ENCODE peak calls at places on chromosome 13, in nine cellular contexts. O, A, M, K, B, Q, V, L and S are unnamed samples.

GRCh38 chr13:95039415-95039814 is 261.8 kb downstream of the ABCC4 start:
- DNase-seq in B (no peak), V (no peak), M (no peak), Q (no peak), K (no peak), L (no peak), A (no peak), O (no peak), S (no peak)

GRCh38 chr13:30486230-30487074 is 20.7 kb upstream of the HMGB1 start:
- DNase-seq in K (no peak), A (no peak), O (no peak), M (no peak), V (no peak), B (no peak), L (no peak), Q (peak; percentile 15), S (peak; percentile 37)

GRCh38 chr13:44854264-44855060 is 134.8 kb downstream of the NUFIP1 start:
- DNase-seq in Q (peak; percentile 60), O (no peak), M (no peak), L (peak; percentile 95), A (no peak), V (no peak), B (peak; percentile 15), K (no peak), S (no peak)

GRCh38 chr13:49791214-49791752 is 1.2 kb downstream of the KPNA3 start:
- DNase-seq in L (peak; percentile 23), B (peak; percentile 30), O (no peak), K (no peak), M (no peak), V (no peak), A (no peak), Q (peak; percentile 36), S (peak; percentile 36)

GRCh38 chr13:35714588-35714987 is 238.1 kb upstream of the MAB21L1 start:
- DNase-seq in B (no peak), O (no peak), M (no peak), A (no peak), K (no peak), V (no peak), L (no peak), Q (no peak), S (peak; percentile 69)

GRCh38 chr13:89401209-89401810 is 1730.1 kb downstream of the SLITRK5 start:
- DNase-seq in A (no peak), Q (no peak), B (no peak), V (no peak), O (no peak), K (no peak), M (no peak), L (no peak), S (no peak)

GRCh38 chr13:63843766-63844699 is 2428.4 kb upstream of the PCDH20 start:
- DNase-seq in L (no peak), V (no peak), Q (no peak), B (no peak), A (no peak), M (no peak), O (no peak), K (no peak), S (no peak)

GRCh38 chr13:110713981-110714797 is 689 bp downstream of the ING1 start:
- DNase-seq in V (no peak), K (no peak), M (peak; percentile 55), L (no peak), Q (no peak), A (peak; percentile 53), O (peak; percentile 60), B (peak; percentile 70), S (peak; percentile 41)

GRCh38 chr13:84983321-84983720 is 815.9 kb downstream of the SLITRK6 start:
- DNase-seq in L (no peak), O (no peak), V (no peak), A (no peak), B (no peak), Q (no peak), K (no peak), M (no peak), S (no peak)

GRCh38 chr13:46633416-46633815 is 80.4 kb downstream of the LRCH1 start:
- DNase-seq in B (no peak), K (peak; percentile 9), M (no peak), V (peak; percentile 65), L (no peak), Q (no peak), O (no peak), A (no peak), S (peak; percentile 79)

GRCh38 chr13:39773833-39774232 is 118.4 kb downstream of the COG6 start:
- DNase-seq in O (no peak), A (no peak), L (no peak), B (no peak), Q (no peak), K (no peak), V (peak; percentile 14), M (no peak), S (no peak)

GRCh38 chr13:102878491-102878890 is 32.7 kb downstream of the ERCC5 start:
- DNase-seq in Q (no peak), A (no peak), L (no peak), V (no peak), K (no peak), B (no peak), M (no peak), O (no peak), S (no peak)

GRCh38 chr13:80463673-80464352 is 122.9 kb upstream of the SPRY2 start:
- DNase-seq in K (no peak), O (no peak), V (no peak), M (no peak), B (peak; percentile 5), Q (no peak), L (no peak), A (no peak), S (no peak)

GRCh38 chr13:74443623-74444022 is 309.4 kb upstream of the KLF12 start:
- DNase-seq in M (no peak), V (peak; percentile 56), B (no peak), K (no peak), L (no peak), A (no peak), Q (no peak), O (no peak), S (no peak)

GRCh38 chr13:30928971-30929370 is 3.5 kb upstream of the TEX26 start:
- DNase-seq in K (no peak), B (no peak), L (no peak), V (no peak), Q (no peak), A (no peak), O (no peak), M (no peak), S (no peak)

GRCh38 chr13:27450921-27451461 is 627 bp upstream of the MTIF3 start:
- DNase-seq in A (peak; percentile 42), K (no peak), L (no peak), Q (peak; percentile 45), B (peak; percentile 46), O (no peak), M (peak; percentile 21), V (peak; percentile 20), S (no peak)

GRCh38 chr13:107809125-107809524 is 406.2 kb downstream of the LIG4 start:
- DNase-seq in L (no peak), O (no peak), V (no peak), M (no peak), B (no peak), A (no peak), K (no peak), Q (no peak), S (no peak)

GRCh38 chr13:42996584-42996983 is 4.5 kb upstream of the EPSTI1 start:
- DNase-seq in V (peak; percentile 46), B (no peak), Q (no peak), A (no peak), L (no peak), M (no peak), O (no peak), K (no peak), S (no peak)

GRCh38 chr13:31121327-31122140 is 40.2 kb downstream of the HSPH1 start:
- DNase-seq in K (no peak), B (no peak), Q (no peak), M (no peak), O (no peak), L (no peak), A (no peak), V (no peak), S (no peak)

GRCh38 chr13:45199716-45200115 is 1.1 kb downstream of the KCTD4 start:
- DNase-seq in M (no peak), Q (no peak), L (no peak), K (no peak), V (no peak), A (no peak), O (no peak), B (no peak), S (no peak)

GRCh38 chr13:26616126-26616525 is 58.6 kb downstream of the WASF3 start:
- DNase-seq in V (peak; percentile 43), Q (no peak), A (no peak), L (no peak), B (no peak), K (no peak), M (no peak), O (no peak), S (no peak)

GRCh38 chr13:63542704-63543215 is 2127.1 kb upstream of the PCDH20 start:
- DNase-seq in Q (no peak), B (no peak), M (no peak), O (no peak), A (no peak), L (no peak), V (no peak), K (no peak), S (no peak)

GRCh38 chr13:68047889-68048288 is 817.8 kb upstream of the PCDH9 start:
- DNase-seq in Q (peak; percentile 5), O (no peak), K (no peak), M (no peak), V (no peak), A (no peak), L (no peak), B (no peak), S (no peak)

GRCh38 chr13:44903596-44903995 is 85.7 kb downstream of the NUFIP1 start:
- DNase-seq in M (no peak), K (no peak), A (no peak), L (no peak), B (no peak), V (peak; percentile 94), Q (no peak), O (no peak), S (peak; percentile 83)

GRCh38 chr13:73421310-73421912 is 362.6 kb downstream of the KLF5 start:
- DNase-seq in Q (no peak), L (peak; percentile 87), M (no peak), O (no peak), A (no peak), K (no peak), V (no peak), B (no peak), S (no peak)

GRCh38 chr13:74250738-74251190 is 116.6 kb upstream of the KLF12 start:
- DNase-seq in B (no peak), L (no peak), O (no peak), V (peak; percentile 71), A (no peak), K (no peak), M (no peak), Q (no peak), S (no peak)

GRCh38 chr13:30142502-30143211 is 164.7 kb downstream of the KATNAL1 start:
- DNase-seq in O (no peak), A (no peak), Q (no peak), L (no peak), K (no peak), M (no peak), B (no peak), V (peak; percentile 98), S (peak; percentile 92)

GRCh38 chr13:103996733-103997132 is 930.5 kb upstream of the SLC10A2 start:
- DNase-seq in A (no peak), K (no peak), B (no peak), L (no peak), V (no peak), Q (no peak), M (no peak), O (no peak), S (no peak)

GRCh38 chr13:96967248-96967745 is 27.0 kb downstream of the OXGR1 start:
- DNase-seq in A (no peak), K (no peak), Q (no peak), L (no peak), V (no peak), M (no peak), O (no peak), B (no peak), S (peak; percentile 57)

GRCh38 chr13:20058476-20058875 is 99.9 kb downstream of the ZMYM2 start:
- DNase-seq in L (no peak), Q (no peak), K (no peak), V (no peak), B (no peak), O (no peak), M (no peak), A (no peak), S (no peak)

GRCh38 chr13:109668433-109669233 is 117.8 kb downstream of the IRS2 start:
- DNase-seq in B (no peak), V (no peak), A (no peak), O (no peak), M (no peak), K (no peak), Q (no peak), L (no peak), S (no peak)